ENCODE peak calls at places on chromosomes 4 and X, in eight cellular contexts. X is PC-3; M is cardiac muscle cell; Z is keratinocyte; U is CD4-positive, CD25-positive, alpha-beta regulatory T cell; R is CD8-positive, alpha-beta T cell; O is left lung; F is adipocyte. B is an unnamed sample.

GRCh38 chrX:70012756-70013155 is 37.0 kb downstream of the AWAT2 start:
- DNase-seq in Z (no peak), O (no peak), F (no peak), U (no peak), R (no peak), M (no peak), X (no peak), B (no peak)

GRCh38 chr4:69830529-69831269 is 29.2 kb downstream of the SULT1E1 start:
- DNase-seq in M (no peak), O (no peak), F (peak; percentile 26), U (peak; percentile 4), Z (no peak), X (peak; percentile 83), R (no peak), B (no peak)

GRCh38 chr4:138310991-138311390 is 68.8 kb upstream of the SLC7A11 start:
- DNase-seq in R (no peak), M (no peak), F (peak; percentile 73), X (no peak), O (no peak), U (no peak), Z (no peak), B (no peak)

GRCh38 chrX:71251456-71251973 is 2.4 kb downstream of the ZMYM3 start:
- DNase-seq in U (no peak), F (peak; percentile 22), Z (no peak), M (no peak), X (no peak), O (no peak), R (no peak), B (peak; percentile 45)

GRCh38 chrX:55057691-55058249 is 17.1 kb upstream of the PAGE2B start:
- DNase-seq in F (peak; percentile 59), M (peak; percentile 5), U (peak; percentile 36), X (peak; percentile 61), Z (no peak), R (peak; percentile 33), O (no peak), B (peak; percentile 23)

GRCh38 chrX:19866626-19867410 is 20.6 kb downstream of the SH3KBP1 start:
- DNase-seq in Z (no peak), U (no peak), X (no peak), O (no peak), M (no peak), F (no peak), R (no peak), B (no peak)

GRCh38 chrX:139448996-139449395 is 81.5 kb upstream of the F9 start:
- DNase-seq in X (peak; percentile 12), M (no peak), O (no peak), R (no peak), Z (no peak), F (no peak), U (no peak), B (no peak)

GRCh38 chr4:103934178-103934789 is 214.5 kb upstream of the TACR3 start:
- DNase-seq in X (peak; percentile 65), Z (no peak), M (peak; percentile 75), F (peak; percentile 76), R (no peak), U (peak; percentile 11), O (no peak), B (no peak)

GRCh38 chr4:183721207-183722081 is 62.4 kb downstream of the TRAPPC11 start:
- DNase-seq in X (no peak), Z (no peak), M (peak; percentile 32), R (peak; percentile 48), F (peak; percentile 70), O (peak; percentile 90), U (peak; percentile 28), B (peak; percentile 32)

GRCh38 chr4:161254375-161254774 is 909.4 kb downstream of the FSTL5 start:
- DNase-seq in M (no peak), O (no peak), Z (no peak), F (no peak), R (no peak), X (peak; percentile 35), U (no peak), B (no peak)

GRCh38 chr4:153486281-153487151 is 20.4 kb downstream of the TMEM131L start:
- DNase-seq in U (no peak), M (no peak), X (peak; percentile 93), F (peak; percentile 78), R (no peak), Z (peak; percentile 90), O (no peak), B (peak; percentile 35)

GRCh38 chrX:63470506-63470905 is 119.4 kb upstream of the SPIN4 start:
- DNase-seq in O (no peak), F (no peak), M (no peak), U (no peak), X (no peak), R (no peak), Z (no peak), B (no peak)

GRCh38 chr4:57989430-57989829 is 879.2 kb upstream of the IGFBP7 start:
- DNase-seq in Z (no peak), F (no peak), R (no peak), X (no peak), O (peak; percentile 10), M (no peak), U (no peak), B (no peak)

GRCh38 chr4:84596826-84597225 is 13.9 kb downstream of the CDS1 start:
- DNase-seq in O (peak; percentile 84), U (no peak), X (peak; percentile 29), R (no peak), Z (no peak), F (no peak), M (no peak), B (no peak)

GRCh38 chrX:17738002-17738713 is 865 bp downstream of the SCML1 start:
- DNase-seq in Z (no peak), O (peak; percentile 61), R (peak; percentile 30), F (peak; percentile 53), U (peak; percentile 69), M (peak; percentile 19), X (peak; percentile 45), B (peak; percentile 84)

GRCh38 chrX:38271154-38271716 is 50.6 kb upstream of the SRPX start:
- DNase-seq in Z (no peak), X (no peak), R (no peak), F (no peak), U (no peak), M (no peak), O (no peak), B (no peak)

GRCh38 chr4:71186566-71187398 is 152.0 kb upstream of the SLC4A4 start:
- DNase-seq in X (peak; percentile 52), M (peak; percentile 91), O (peak; percentile 88), U (no peak), R (peak; percentile 31), Z (no peak), F (peak; percentile 91), B (peak; percentile 12)

GRCh38 chrX:153900806-153901752 is 3.4 kb upstream of the AVPR2 start:
- DNase-seq in O (peak; percentile 79), F (peak; percentile 76), M (peak; percentile 46), Z (peak; percentile 60), R (peak; percentile 58), U (peak; percentile 56), X (peak; percentile 55), B (peak; percentile 63)

GRCh38 chr4:170423137-170423536 is 333.4 kb upstream of the AADAT start:
- DNase-seq in R (no peak), X (peak; percentile 85), M (no peak), F (peak; percentile 90), U (no peak), Z (no peak), O (no peak), B (no peak)

GRCh38 chr4:1832690-1833089 is 23.3 kb downstream of the LETM1 start:
- DNase-seq in U (no peak), O (no peak), Z (no peak), F (no peak), X (no peak), R (no peak), M (no peak), B (no peak)

GRCh38 chr4:1833307-1834046 is 22.5 kb downstream of the LETM1 start:
- DNase-seq in X (no peak), O (no peak), U (no peak), M (no peak), Z (no peak), F (no peak), R (no peak), B (no peak)

GRCh38 chr4:1836650-1837049 is 19.3 kb downstream of the LETM1 start:
- DNase-seq in M (no peak), F (no peak), U (no peak), R (no peak), X (no peak), O (no peak), Z (no peak), B (no peak)

GRCh38 chr4:1837069-1837468 is 18.9 kb downstream of the LETM1 start:
- DNase-seq in F (no peak), R (no peak), X (no peak), O (no peak), U (no peak), Z (no peak), M (no peak), B (no peak)

GRCh38 chr4:1834047-1834769 is 21.7 kb downstream of the LETM1 start:
- DNase-seq in R (no peak), O (no peak), U (no peak), F (no peak), X (no peak), M (peak; percentile 25), Z (no peak), B (no peak)
- H3K36me3 ChIP-seq in R (peaks cover 38% of the 10 kb centered on the region), O (no peaks in the 10 kb centered on the region), U (peaks cover 77% of the 10 kb centered on the region), F (peaks cover 98% of the 10 kb centered on the region), X (peaks cover 3% of the 10 kb centered on the region), M (peaks cover 14% of the 10 kb centered on the region), Z (peaks cover 51% of the 10 kb centered on the region), B (peaks cover 73% of the 10 kb centered on the region)

DNA sequence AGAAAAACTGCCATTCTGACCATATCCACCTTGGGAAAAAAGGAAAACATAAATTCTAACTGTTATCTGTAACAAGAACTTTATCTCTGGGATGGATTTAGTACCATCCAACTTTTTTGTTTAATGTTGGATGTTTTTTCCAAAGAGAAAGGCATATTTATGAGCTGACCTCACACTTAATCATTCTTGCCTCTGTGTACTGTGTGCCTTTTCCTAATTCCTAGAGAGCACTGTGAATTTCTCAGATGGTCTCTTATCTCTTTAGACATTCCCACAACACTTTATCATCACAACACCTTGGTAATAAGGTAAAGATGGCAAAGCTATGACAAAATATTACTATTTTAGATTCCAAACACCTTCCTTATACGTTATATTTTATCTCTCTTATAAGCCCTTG is 126.2 kb downstream of the COL4A6 start:
- DNase-seq in U (no peak), F (no peak), R (no peak), O (no peak), M (no peak), X (peak; percentile 74), Z (no peak), B (no peak)
- H3K4me1 ChIP-seq in U (no peaks in the 10 kb centered on the region), F (peaks cover 3% of the 10 kb centered on the region), R (no peaks in the 10 kb centered on the region), O (no peaks in the 10 kb centered on the region), M (peaks cover 44% of the 10 kb centered on the region), X (peaks cover 75% of the 10 kb centered on the region), Z (peaks cover 41% of the 10 kb centered on the region), B (no peaks in the 10 kb centered on the region)

GRCh38 chr4:145816091-145816490 is 122.5 kb downstream of the ZNF827 start:
- DNase-seq in F (no peak), X (no peak), R (no peak), M (no peak), Z (no peak), O (no peak), U (no peak), B (no peak)
- H3K36me3 ChIP-seq in F (no peaks in the 10 kb centered on the region), X (peaks cover 4% of the 10 kb centered on the region), R (peaks cover 3% of the 10 kb centered on the region), M (peaks cover 51% of the 10 kb centered on the region), Z (no peaks in the 10 kb centered on the region), O (no peaks in the 10 kb centered on the region), U (peaks cover 4% of the 10 kb centered on the region), B (no peaks in the 10 kb centered on the region)

DNA sequence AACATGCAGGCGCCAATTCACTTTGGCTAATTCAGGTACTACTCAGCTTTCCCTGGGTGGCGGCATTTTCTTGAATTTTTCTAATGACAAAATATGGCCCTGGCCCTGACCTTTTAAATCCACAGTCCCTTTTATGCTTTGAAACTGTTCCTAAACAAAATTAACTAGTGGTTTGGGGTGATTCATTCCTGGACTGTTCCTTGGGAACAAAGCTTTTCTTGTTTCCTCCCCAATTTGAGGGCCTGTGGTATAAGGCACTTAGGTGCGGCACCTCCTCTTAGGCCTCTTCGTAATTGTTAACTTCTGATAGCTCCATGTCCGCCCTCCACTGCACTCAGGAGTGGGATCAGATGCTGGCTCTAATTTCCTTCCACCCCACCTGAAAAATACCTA is 40.6 kb downstream of the NSG1 start:
- DNase-seq in M (no peak), X (no peak), O (no peak), R (no peak), U (no peak), F (no peak), Z (no peak), B (no peak)
- H3K4me1 ChIP-seq in M (no peaks in the 10 kb centered on the region), X (peaks cover 3% of the 10 kb centered on the region), O (no peaks in the 10 kb centered on the region), R (peaks cover 6% of the 10 kb centered on the region), U (no peaks in the 10 kb centered on the region), F (peaks cover 14% of the 10 kb centered on the region), Z (no peaks in the 10 kb centered on the region), B (no peaks in the 10 kb centered on the region)

B was measured in naive thymus-derived CD4-positive, alpha-beta T cell.